ENCODE peak calls at places on chromosome 6, in seven cellular contexts. One of them, this sample, is unnamed.

GRCh38 chr6:116221931-116222330 is 31.9 kb downstream of the TSPYL4 start:
- DNase-seq in GM23338: no peak
- DNase-seq in HepG2: no peak
- DNase-seq in breast epithelium: no peak
- DNase-seq in GM12891: no peak
- DNase-seq in prostate gland: no peak
- DNase-seq in Panc1: no peak
- DNase-seq in this sample: no peak

GRCh38 chr6:153401751-153402150 is 270.7 kb upstream of the RGS17 start:
- DNase-seq in GM23338: no peak
- DNase-seq in HepG2: no peak
- DNase-seq in breast epithelium: no peak
- DNase-seq in GM12891: no peak
- DNase-seq in prostate gland: no peak
- DNase-seq in Panc1: no peak
- DNase-seq in this sample: no peak

GRCh38 chr6:161374971-161375873 is 101.4 kb upstream of the AGPAT4 start:
- DNase-seq in GM23338: peak; percentile 67
- DNase-seq in HepG2: peak; percentile 9
- DNase-seq in breast epithelium: peak; percentile 34
- DNase-seq in GM12891: no peak
- DNase-seq in prostate gland: peak; percentile 58
- DNase-seq in Panc1: no peak
- DNase-seq in this sample: peak; percentile 92

GRCh38 chr6:1372690-1373089 is 16.7 kb upstream of the FOXF2 start:
- DNase-seq in GM23338: no peak
- DNase-seq in HepG2: no peak
- DNase-seq in breast epithelium: no peak
- DNase-seq in GM12891: no peak
- DNase-seq in prostate gland: no peak
- DNase-seq in Panc1: no peak
- DNase-seq in this sample: no peak

GRCh38 chr6:165661416-165662001 is 1.5 kb downstream of the PDE10A start:
- DNase-seq in GM23338: no peak
- DNase-seq in HepG2: no peak
- DNase-seq in breast epithelium: no peak
- DNase-seq in GM12891: no peak
- DNase-seq in prostate gland: no peak
- DNase-seq in Panc1: no peak
- DNase-seq in this sample: no peak

GRCh38 chr6:163683105-163683622 is 268.6 kb downstream of the QKI start:
- DNase-seq in GM23338: no peak
- DNase-seq in HepG2: no peak
- DNase-seq in breast epithelium: no peak
- DNase-seq in GM12891: no peak
- DNase-seq in prostate gland: no peak
- DNase-seq in Panc1: no peak
- DNase-seq in this sample: no peak

GRCh38 chr6:24802271-24803059 is 3.7 kb upstream of the ARMH2 start:
- DNase-seq in GM23338: no peak
- DNase-seq in HepG2: peak; percentile 61
- DNase-seq in breast epithelium: no peak
- DNase-seq in GM12891: no peak
- DNase-seq in prostate gland: no peak
- DNase-seq in Panc1: no peak
- DNase-seq in this sample: no peak

GRCh38 chr6:125193208-125193607 is 39.6 kb downstream of the TPD52L1 start:
- DNase-seq in GM23338: no peak
- DNase-seq in HepG2: no peak
- DNase-seq in breast epithelium: no peak
- DNase-seq in GM12891: no peak
- DNase-seq in prostate gland: no peak
- DNase-seq in Panc1: no peak
- DNase-seq in this sample: no peak

GRCh38 chr6:46044876-46045617 is 29.4 kb upstream of the CLIC5 start:
- DNase-seq in GM23338: no peak
- DNase-seq in HepG2: no peak
- DNase-seq in breast epithelium: peak; percentile 19
- DNase-seq in GM12891: no peak
- DNase-seq in prostate gland: no peak
- DNase-seq in Panc1: peak; percentile 36
- DNase-seq in this sample: peak; percentile 26

GRCh38 chr6:20661721-20662120 is 127.5 kb downstream of the CDKAL1 start:
- DNase-seq in GM23338: peak; percentile 29
- DNase-seq in HepG2: no peak
- DNase-seq in breast epithelium: no peak
- DNase-seq in GM12891: no peak
- DNase-seq in prostate gland: peak; percentile 15
- DNase-seq in Panc1: no peak
- DNase-seq in this sample: no peak

GRCh38 chr6:42969934-42970333 is 9.0 kb downstream of the PEX6 start:
- DNase-seq in GM23338: no peak
- DNase-seq in HepG2: peak; percentile 70
- DNase-seq in breast epithelium: no peak
- DNase-seq in GM12891: no peak
- DNase-seq in prostate gland: no peak
- DNase-seq in Panc1: no peak
- DNase-seq in this sample: no peak

GRCh38 chr6:31736026-31736767 is at the start of gene CLIC1:
- DNase-seq in GM23338: peak; percentile 90
- DNase-seq in HepG2: peak; percentile 88
- DNase-seq in breast epithelium: peak; percentile 88
- DNase-seq in GM12891: peak; percentile 69
- DNase-seq in prostate gland: peak; percentile 87
- DNase-seq in Panc1: no peak
- DNase-seq in this sample: peak; percentile 87

GRCh38 chr6:108592371-108593337 is 31.9 kb downstream of the FOXO3 start:
- DNase-seq in GM23338: peak; percentile 35
- DNase-seq in HepG2: no peak
- DNase-seq in breast epithelium: peak; percentile 71
- DNase-seq in GM12891: no peak
- DNase-seq in prostate gland: peak; percentile 44
- DNase-seq in Panc1: no peak
- DNase-seq in this sample: peak; percentile 38

GRCh38 chr6:31114540-31114876 is at the start of gene PSORS1C1:
- DNase-seq in GM23338: peak; percentile 24
- DNase-seq in HepG2: peak; percentile 49
- DNase-seq in breast epithelium: peak; percentile 90
- DNase-seq in GM12891: no peak
- DNase-seq in prostate gland: peak; percentile 80
- DNase-seq in Panc1: peak; percentile 72
- DNase-seq in this sample: peak; percentile 83

GRCh38 chr6:102562713-102563112 is 1169.2 kb downstream of the GRIK2 start:
- DNase-seq in GM23338: no peak
- DNase-seq in HepG2: no peak
- DNase-seq in breast epithelium: no peak
- DNase-seq in GM12891: no peak
- DNase-seq in prostate gland: no peak
- DNase-seq in Panc1: no peak
- DNase-seq in this sample: no peak

GRCh38 chr6:167345960-167346359 is 21.1 kb downstream of the TTLL2 start:
- DNase-seq in GM23338: no peak
- DNase-seq in HepG2: no peak
- DNase-seq in breast epithelium: no peak
- DNase-seq in GM12891: no peak
- DNase-seq in prostate gland: no peak
- DNase-seq in Panc1: no peak
- DNase-seq in this sample: no peak

GRCh38 chr6:10847684-10848083 is 9.3 kb upstream of the MAK start:
- DNase-seq in GM23338: peak; percentile 27
- DNase-seq in HepG2: no peak
- DNase-seq in breast epithelium: no peak
- DNase-seq in GM12891: no peak
- DNase-seq in prostate gland: no peak
- DNase-seq in Panc1: no peak
- DNase-seq in this sample: no peak

GRCh38 chr6:113697642-113698410 is 159.3 kb upstream of the MARCKS start:
- DNase-seq in GM23338: no peak
- DNase-seq in HepG2: no peak
- DNase-seq in breast epithelium: no peak
- DNase-seq in GM12891: no peak
- DNase-seq in prostate gland: no peak
- DNase-seq in Panc1: no peak
- DNase-seq in this sample: no peak

GRCh38 chr6:40844241-40844640 is 194.8 kb downstream of the UNC5CL start:
- DNase-seq in GM23338: no peak
- DNase-seq in HepG2: no peak
- DNase-seq in breast epithelium: no peak
- DNase-seq in GM12891: no peak
- DNase-seq in prostate gland: no peak
- DNase-seq in Panc1: no peak
- DNase-seq in this sample: no peak

GRCh38 chr6:89432875-89433636 is at the start of gene ANKRD6:
- DNase-seq in GM23338: peak; percentile 83
- DNase-seq in HepG2: peak; percentile 20
- DNase-seq in breast epithelium: peak; percentile 67
- DNase-seq in GM12891: peak; percentile 80
- DNase-seq in prostate gland: peak; percentile 66
- DNase-seq in Panc1: no peak
- DNase-seq in this sample: peak; percentile 89

GRCh38 chr6:17703256-17703694 is 3.5 kb downstream of the NUP153 start:
- DNase-seq in GM23338: no peak
- DNase-seq in HepG2: peak; percentile 50
- DNase-seq in breast epithelium: peak; percentile 29
- DNase-seq in GM12891: no peak
- DNase-seq in prostate gland: no peak
- DNase-seq in Panc1: no peak
- DNase-seq in this sample: no peak

GRCh38 chr6:37556884-37557644 is 57.4 kb upstream of the CCDC167 start:
- DNase-seq in GM23338: no peak
- DNase-seq in HepG2: no peak
- DNase-seq in breast epithelium: no peak
- DNase-seq in GM12891: no peak
- DNase-seq in prostate gland: no peak
- DNase-seq in Panc1: no peak
- DNase-seq in this sample: no peak
- TF ChIP-seq POLR2AphosphoS5 in GM23338: no peak
- TF ChIP-seq POLR2AphosphoS5 in HepG2: no peak
- TF ChIP-seq POLR2AphosphoS5 in breast epithelium: no peak
- TF ChIP-seq POLR2AphosphoS5 in GM12891: peak; percentile 56
- TF ChIP-seq POLR2AphosphoS5 in prostate gland: no peak
- TF ChIP-seq POLR2AphosphoS5 in Panc1: no peak
- TF ChIP-seq POLR2AphosphoS5 in this sample: no peak

DNA sequence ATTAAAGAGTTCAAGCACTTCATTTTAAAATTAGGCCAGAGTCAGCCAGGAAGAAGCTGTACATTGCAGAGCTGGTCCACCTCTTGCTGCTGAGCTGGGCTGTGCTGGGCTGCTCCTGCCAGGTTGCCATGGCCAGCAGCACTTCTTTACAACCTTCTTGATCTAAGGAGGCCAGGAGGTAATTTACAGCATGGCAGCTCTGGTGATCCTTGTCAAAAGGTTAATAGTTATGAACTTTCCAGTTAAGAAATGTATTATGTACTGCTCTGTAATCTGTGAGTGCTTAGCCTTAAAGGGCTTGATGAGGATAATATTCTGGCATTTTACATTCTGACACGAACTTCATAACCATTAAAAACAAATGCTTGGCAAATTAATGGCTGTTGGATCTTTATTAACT is 259.6 kb downstream of the RFPL4B start:
- DNase-seq in GM23338: no peak
- DNase-seq in HepG2: no peak
- DNase-seq in breast epithelium: no peak
- DNase-seq in GM12891: no peak
- DNase-seq in prostate gland: no peak
- DNase-seq in Panc1: no peak
- DNase-seq in this sample: no peak
- TF ChIP-seq POLR2AphosphoS5 in GM23338: no peak
- TF ChIP-seq POLR2AphosphoS5 in HepG2: no peak
- TF ChIP-seq POLR2AphosphoS5 in breast epithelium: no peak
- TF ChIP-seq POLR2AphosphoS5 in GM12891: no peak
- TF ChIP-seq POLR2AphosphoS5 in prostate gland: no peak
- TF ChIP-seq POLR2AphosphoS5 in Panc1: no peak
- TF ChIP-seq POLR2AphosphoS5 in this sample: no peak

GRCh38 chr6:3529232-3529631 is 72.4 kb upstream of the SLC22A23 start:
- DNase-seq in GM23338: no peak
- DNase-seq in HepG2: no peak
- DNase-seq in breast epithelium: no peak
- DNase-seq in GM12891: no peak
- DNase-seq in prostate gland: no peak
- DNase-seq in Panc1: no peak
- DNase-seq in this sample: no peak
- TF ChIP-seq POLR2AphosphoS5 in GM23338: no peak
- TF ChIP-seq POLR2AphosphoS5 in HepG2: no peak
- TF ChIP-seq POLR2AphosphoS5 in breast epithelium: no peak
- TF ChIP-seq POLR2AphosphoS5 in GM12891: no peak
- TF ChIP-seq POLR2AphosphoS5 in prostate gland: no peak
- TF ChIP-seq POLR2AphosphoS5 in Panc1: no peak
- TF ChIP-seq POLR2AphosphoS5 in this sample: no peak

GRCh38 chr6:169984181-169985120 is 233.0 kb downstream of the ERMARD start:
- DNase-seq in GM23338: no peak
- DNase-seq in HepG2: no peak
- DNase-seq in breast epithelium: no peak
- DNase-seq in GM12891: no peak
- DNase-seq in prostate gland: no peak
- DNase-seq in Panc1: no peak
- DNase-seq in this sample: peak; percentile 43
- TF ChIP-seq POLR2AphosphoS5 in GM23338: no peak
- TF ChIP-seq POLR2AphosphoS5 in HepG2: no peak
- TF ChIP-seq POLR2AphosphoS5 in breast epithelium: no peak
- TF ChIP-seq POLR2AphosphoS5 in GM12891: no peak
- TF ChIP-seq POLR2AphosphoS5 in prostate gland: no peak
- TF ChIP-seq POLR2AphosphoS5 in Panc1: no peak
- TF ChIP-seq POLR2AphosphoS5 in this sample: no peak

This sample was measured in stomach.